ENCODE peak calls at places on chromosomes 3 and 15, in four cellular contexts. G, R, C and X are unnamed samples.

GRCh38 chr15:93050648-93051047 is 38.4 kb downstream of the RGMA start:
- DNase-seq in C (no peak), R (no peak), G (no peak), X (no peak)

GRCh38 chr3:119810018-119810435 is 28.1 kb downstream of the NR1I2 start:
- DNase-seq in C (peak; percentile 26), R (peak; percentile 42), G (peak; percentile 30), X (peak; percentile 15)

GRCh38 chr3:149512073-149512782 is 37.7 kb downstream of the TM4SF4 start:
- DNase-seq in C (peak; percentile 62), R (peak; percentile 77), G (peak; percentile 77), X (peak; percentile 60)

GRCh38 chr15:77346637-77347036 is 73.3 kb downstream of the PEAK1 start:
- DNase-seq in G (no peak), R (no peak), C (no peak), X (no peak)

GRCh38 chr15:57216288-57216687 is 160.0 kb upstream of the CGNL1 start:
- DNase-seq in R (peak; percentile 35), C (peak; percentile 85), G (peak; percentile 91), X (peak; percentile 77)

GRCh38 chr3:20930034-20930433 is 744.0 kb upstream of the SGO1 start:
- DNase-seq in R (peak; percentile 3), C (peak; percentile 15), G (peak; percentile 11), X (peak; percentile 41)

GRCh38 chr3:46399557-46399956 is 7.3 kb downstream of the CCR5AS start:
- DNase-seq in R (no peak), C (no peak), G (peak; percentile 38), X (peak; percentile 54)

GRCh38 chr3:31724144-31724543 is 191.4 kb downstream of the STT3B start:
- DNase-seq in G (no peak), R (no peak), C (no peak), X (no peak)

GRCh38 chr3:169771651-169772529 is 1.3 kb upstream of the MYNN start:
- DNase-seq in R (peak; percentile 63), C (peak; percentile 90), G (peak; percentile 85), X (peak; percentile 73)

GRCh38 chr3:42063886-42064285 is 27.3 kb upstream of the TRAK1 start:
- DNase-seq in G (peak; percentile 68), R (no peak), C (peak; percentile 65), X (peak; percentile 41)

GRCh38 chr3:103158183-103158582 is 723.4 kb downstream of the ZPLD1 start:
- DNase-seq in G (no peak), R (no peak), C (no peak), X (no peak)

GRCh38 chr3:106263556-106263955 is 394.7 kb upstream of the CBLB start:
- DNase-seq in R (no peak), G (no peak), C (no peak), X (no peak)

GRCh38 chr3:197792019-197792647 is 1.1 kb downstream of the LRCH3 start:
- DNase-seq in G (peak; percentile 36), C (peak; percentile 45), R (no peak), X (peak; percentile 20)

GRCh38 chr3:193483988-193484539 is 70.6 kb downstream of the ATP13A4 start:
- DNase-seq in G (no peak), R (no peak), C (no peak), X (no peak)

GRCh38 chr3:125498630-125499029 is 21.4 kb downstream of the SNX4 start:
- DNase-seq in R (no peak), C (no peak), G (no peak), X (no peak)

GRCh38 chr3:98662699-98663098 is 69.3 kb upstream of the CPOX start:
- DNase-seq in G (no peak), C (no peak), R (no peak), X (no peak)

GRCh38 chr3:107942244-107942643 is 148.6 kb downstream of the CD47 start:
- DNase-seq in R (no peak), C (no peak), G (no peak), X (peak; percentile 93)

GRCh38 chr3:194277547-194278091 is 73.5 kb downstream of the CPN2 start:
- DNase-seq in C (peak; percentile 75), R (peak; percentile 88), G (peak; percentile 83), X (no peak)

GRCh38 chr15:60682115-60682514 is 203.2 kb upstream of the ICE2 start:
- DNase-seq in C (peak; percentile 64), R (no peak), G (peak; percentile 43), X (no peak)

GRCh38 chr3:107227091-107227490 is 150.1 kb upstream of the CCDC54 start:
- DNase-seq in C (peak; percentile 64), G (no peak), R (no peak), X (no peak)

GRCh38 chr15:74451861-74452835 is 8.8 kb downstream of the UBL7 start:
- DNase-seq in G (no peak), C (no peak), R (no peak), X (no peak)

GRCh38 chr3:40557558-40558161 is 32.9 kb downstream of the ZNF621 start:
- DNase-seq in R (no peak), G (peak; percentile 48), C (no peak), X (no peak)

GRCh38 chr3:138124689-138125420 is 7.3 kb downstream of the A4GNT start:
- DNase-seq in R (no peak), C (peak; percentile 46), G (peak; percentile 75), X (peak; percentile 51)

GRCh38 chr3:138186803-138187295 is 252 bp upstream of the ARMC8 start:
- DNase-seq in C (no peak), G (peak; percentile 93), R (peak; percentile 94), X (peak; percentile 76)

GRCh38 chr15:65172531-65172930 is 12.6 kb downstream of the CLPX start:
- DNase-seq in C (no peak), R (no peak), G (no peak), X (no peak)

GRCh38 chr15:45093622-45094357 is 20.2 kb downstream of the DUOX2 start:
- DNase-seq in C (no peak), G (no peak), R (no peak), X (no peak)

GRCh38 chr15:29821416-29822099 is 710 bp downstream of the TJP1 start:
- DNase-seq in C (peak; percentile 86), R (peak; percentile 85), G (peak; percentile 89), X (peak; percentile 87)

GRCh38 chr15:41501191-41501917 is 7.7 kb downstream of the ITPKA start:
- DNase-seq in C (no peak), R (no peak), G (no peak), X (no peak)
- H3K4me3 ChIP-seq in C (peak overlapping the region; percentile 13), R (no peak overlapping the region), G (peak overlapping the region; percentile 17), X (no peak overlapping the region)

DNA sequence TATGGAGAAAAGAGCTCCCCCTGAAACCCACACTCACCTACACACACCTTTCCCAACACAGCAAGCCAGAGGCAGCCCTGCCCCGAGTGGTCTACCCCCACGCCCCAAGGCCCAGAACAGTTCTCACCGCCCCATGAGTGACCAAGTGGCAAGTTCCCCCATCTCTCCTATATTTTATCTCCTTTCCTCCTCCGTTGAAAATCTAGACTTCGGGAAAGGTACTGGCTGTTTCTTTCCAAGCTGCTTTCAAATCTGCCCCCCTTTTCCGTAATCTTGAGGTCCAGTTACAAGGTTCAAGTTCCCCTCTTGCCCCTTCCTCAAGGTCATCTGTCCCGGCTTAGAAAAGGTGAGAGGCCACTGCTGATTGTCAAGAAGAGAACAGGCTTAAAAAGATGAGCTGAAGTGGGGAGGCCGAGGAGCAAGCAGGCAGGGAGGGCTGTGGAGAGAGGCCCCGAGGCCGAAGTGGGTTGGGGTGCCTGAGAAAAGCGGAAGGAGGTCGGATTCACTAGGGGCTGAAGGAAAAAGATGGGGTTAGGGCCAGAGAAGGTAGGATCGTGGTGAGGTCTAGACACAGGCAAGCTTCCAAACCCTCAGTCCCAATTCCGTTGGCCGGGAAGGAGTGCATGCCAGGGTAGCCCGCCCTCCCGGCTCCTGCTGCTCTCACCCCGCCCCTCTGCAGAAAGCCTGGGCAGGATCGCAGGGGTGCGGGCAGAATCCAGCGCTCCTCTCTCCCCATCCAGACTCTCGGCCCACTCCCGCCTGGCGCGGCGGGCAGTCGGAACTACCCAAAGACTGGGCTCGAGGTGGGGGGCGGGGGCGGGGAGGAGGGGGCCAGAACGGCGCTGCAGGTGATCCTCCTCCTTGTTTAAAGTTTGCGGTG is 1.7 kb downstream of the SEMA5B start:
- DNase-seq in R (peak; percentile 14), G (no peak), C (no peak), X (no peak)
- H3K4me3 ChIP-seq in R (no peak overlapping the region), G (no peak overlapping the region), C (peak overlapping the region; percentile 5), X (peak overlapping the region; percentile 32)

DNA sequence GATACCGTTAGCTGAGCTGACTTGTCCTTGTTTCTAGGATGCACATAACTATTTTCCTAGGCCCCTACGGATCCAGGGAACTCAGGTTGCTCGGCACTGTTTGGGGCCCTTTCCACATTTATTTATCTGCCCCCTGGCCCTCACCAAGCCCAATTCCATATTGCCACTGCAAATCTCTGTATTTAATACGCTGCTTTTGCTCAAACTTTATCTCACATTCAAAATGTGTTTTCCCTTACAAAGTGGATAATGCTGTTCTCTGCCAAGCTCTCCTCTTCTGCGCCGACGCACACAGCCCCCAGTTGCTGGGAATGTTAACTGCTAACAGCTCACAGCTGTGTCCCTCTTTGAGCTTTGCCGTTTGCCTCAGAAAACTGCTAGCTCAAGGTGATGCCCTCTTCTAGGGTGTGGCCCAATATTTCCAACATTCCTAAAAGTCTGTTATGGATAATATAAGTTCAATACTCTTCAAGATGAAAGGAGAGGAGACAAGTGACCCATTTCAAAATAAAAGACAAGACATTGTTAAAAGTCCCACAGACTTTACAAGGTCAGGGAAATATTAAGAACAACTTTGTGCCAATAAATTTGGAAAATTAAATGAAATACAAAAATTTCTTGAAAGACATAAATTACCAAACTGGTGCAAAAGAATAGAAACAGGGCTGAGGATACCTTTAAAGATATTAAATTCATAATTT is 12.5 kb upstream of the FBN1 start:
- DNase-seq in C (no peak), G (no peak), R (no peak), X (no peak)
- H3K4me3 ChIP-seq in C (no peak overlapping the region), G (no peak overlapping the region), R (no peak overlapping the region), X (no peak overlapping the region)

GRCh38 chr15:24054547-24055245 is 367.6 kb upstream of the NDN start:
- DNase-seq in C (peak; percentile 8), R (peak; percentile 32), G (no peak), X (no peak)
- H3K4me3 ChIP-seq in C (no peak overlapping the region), R (no peak overlapping the region), G (no peak overlapping the region), X (no peak overlapping the region)

GRCh38 chr3:141292346-141293058 is 60.9 kb downstream of the PXYLP1 start:
- DNase-seq in R (no peak), C (no peak), G (no peak), X (no peak)

GRCh38 chr3:141294300-141294699 is 62.7 kb downstream of the PXYLP1 start:
- DNase-seq in R (no peak), G (peak; percentile 49), C (peak; percentile 29), X (no peak)

GRCh38 chr3:141289228-141289772 is 57.7 kb downstream of the PXYLP1 start:
- DNase-seq in G (no peak), R (no peak), C (no peak), X (no peak)

GRCh38 chr3:141291610-141292345 is 60.2 kb downstream of the PXYLP1 start:
- DNase-seq in C (no peak), R (no peak), G (no peak), X (no peak)

DNA sequence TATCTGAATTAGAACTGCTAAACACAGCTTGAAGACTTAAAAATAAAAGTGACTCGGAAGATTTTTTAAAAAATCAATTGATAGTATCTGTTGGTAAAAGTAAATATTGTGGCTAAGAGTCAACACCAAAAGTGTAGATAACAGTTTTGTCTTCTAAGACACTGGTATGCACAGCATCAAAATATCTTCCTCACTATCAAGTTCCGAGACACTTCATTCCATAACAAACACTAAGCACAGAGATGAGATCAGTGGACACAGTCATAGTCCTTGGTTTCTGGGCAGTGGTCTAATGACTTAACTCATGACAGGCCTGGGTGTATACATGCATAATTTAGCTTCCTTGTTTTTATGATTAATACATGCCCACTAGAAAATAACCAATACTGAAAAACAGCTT is 63.2 kb downstream of the PXYLP1 start:
- DNase-seq in R (no peak), C (peak; percentile 64), G (peak; percentile 91), X (peak; percentile 92)
- H3K4me3 ChIP-seq in R (no peak overlapping the region), C (no peak overlapping the region), G (peak overlapping the region; percentile 28), X (no peak overlapping the region)